ENCODE peak calls at places on chromosome 10, in seven cellular contexts. W is fibroblast of mammary gland; Y is body of pancreas; Z is AG04450; H is choroid plexus epithelial cell; C is tibial artery; J is CD8-positive, alpha-beta T cell. U is an unnamed sample.

GRCh38 chr10:75111367-75111905 is at the start of gene SAMD8:
- DNase-seq in W (peak), Z (peak), H (peak), J (peak), Y (peak), C (peak), U (peak)

GRCh38 chr10:69801434-69802315 is at the start of gene COL13A1:
- DNase-seq in Z (no peak), H (peak), W (peak), C (peak), Y (peak), J (no peak), U (peak)

GRCh38 chr10:130061760-130062159 is 48.9 kb downstream of the C10orf143 start:
- DNase-seq in H (no peak), W (no peak), Z (no peak), J (no peak), Y (no peak), C (peak), U (no peak)

GRCh38 chr10:128626397-128627060 is 500.3 kb upstream of the MKI67 start:
- DNase-seq in C (no peak), Y (no peak), W (no peak), H (no peak), J (no peak), Z (no peak), U (no peak)

GRCh38 chr10:52755297-52756062 is 17.1 kb downstream of the MBL2 start:
- DNase-seq in H (peak), Z (peak), W (peak), C (no peak), Y (peak), J (no peak), U (peak)

GRCh38 chr10:80191589-80192270 is 13.6 kb downstream of the ANXA11 start:
- DNase-seq in Y (peak), W (no peak), H (no peak), Z (no peak), J (peak), C (no peak), U (peak)

GRCh38 chr10:112274831-112275230 is 8.4 kb upstream of the TECTB start:
- DNase-seq in C (no peak), J (no peak), Z (no peak), W (no peak), Y (no peak), H (no peak), U (no peak)

GRCh38 chr10:77274046-77274795 is 363.4 kb downstream of the KCNMA1 start:
- DNase-seq in J (no peak), Y (no peak), Z (no peak), H (no peak), C (no peak), W (peak), U (peak)

GRCh38 chr10:87546971-87547413 is 42.3 kb downstream of the MINPP1 start:
- DNase-seq in H (peak), Z (no peak), W (peak), Y (peak), J (no peak), C (no peak), U (no peak)

GRCh38 chr10:61836233-61836887 is 65.1 kb upstream of the ARID5B start:
- DNase-seq in W (no peak), Z (no peak), J (no peak), Y (no peak), C (no peak), H (no peak), U (no peak)

GRCh38 chr10:80260295-80261243 is 28.9 kb downstream of the MAT1A start:
- DNase-seq in Y (no peak), W (peak), Z (no peak), C (no peak), J (peak), H (peak), U (no peak)

GRCh38 chr10:75211007-75211735 is 575 bp downstream of the VDAC2 start:
- DNase-seq in H (peak), Y (peak), Z (no peak), C (no peak), W (peak), J (no peak), U (peak)

GRCh38 chr10:80253266-80253962 is 36.0 kb downstream of the MAT1A start:
- DNase-seq in Y (no peak), W (no peak), C (no peak), Z (no peak), J (no peak), H (peak), U (no peak)

GRCh38 chr10:132507467-132507955 is 30.1 kb upstream of the INPP5A start:
- DNase-seq in C (no peak), H (no peak), J (no peak), W (no peak), Y (no peak), Z (no peak), U (no peak)
- TF ChIP-seq CTCF in C (no peak), H (no peak), J (no peak), W (no peak), Y (no peak), Z (no peak), U (no peak)

GRCh38 chr10:63614371-63614891 is 93.2 kb downstream of the REEP3 start:
- DNase-seq in J (no peak), C (no peak), Y (no peak), W (peak), H (peak), Z (no peak), U (no peak)

GRCh38 chr10:63611078-63611477 is 89.9 kb downstream of the REEP3 start:
- DNase-seq in W (peak), C (no peak), J (no peak), Z (no peak), H (peak), Y (no peak), U (peak)

GRCh38 chr10:63605568-63605967 is 84.4 kb downstream of the REEP3 start:
- DNase-seq in Z (no peak), J (no peak), W (no peak), H (peak), Y (no peak), C (no peak), U (no peak)

GRCh38 chr10:63603709-63604445 is 82.7 kb downstream of the REEP3 start:
- DNase-seq in C (no peak), Y (peak), W (peak), J (no peak), Z (peak), H (peak), U (no peak)

GRCh38 chr10:63608511-63608910 is 87.3 kb downstream of the REEP3 start:
- DNase-seq in C (no peak), Z (no peak), H (no peak), Y (no peak), J (no peak), W (no peak), U (no peak)
- H3K4me3 ChIP-seq in C (no peak), Z (no peak), H (no peak), Y (no peak), J (no peak), W (no peak), U (no peak)

GRCh38 chr10:78970261-78970660 is 98.5 kb upstream of the ZMIZ1 start:
- DNase-seq in W (no peak), C (no peak), Z (no peak), H (no peak), Y (no peak), J (no peak), U (no peak)
- TF ChIP-seq CTCF in W (no peak), C (no peak), Z (no peak), H (no peak), Y (no peak), J (no peak), U (no peak)

DNA sequence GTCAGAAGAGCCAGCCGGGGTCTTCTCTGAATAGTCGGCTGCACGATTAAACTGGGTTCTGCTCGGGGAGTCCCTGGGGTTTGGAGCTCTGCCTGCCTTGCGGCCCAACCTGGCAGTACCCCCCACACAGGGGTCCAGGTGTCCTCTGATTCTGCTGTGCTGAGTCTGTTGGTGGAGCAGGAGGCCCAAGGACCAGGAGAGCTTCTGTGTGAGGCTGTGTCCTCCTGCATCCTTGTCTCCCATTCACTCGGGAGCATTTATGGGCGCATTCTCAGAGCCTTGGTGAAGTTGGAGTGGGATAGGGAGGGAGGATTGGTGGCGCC is 14.2 kb downstream of the INPP5A start:
- DNase-seq in W (no peak), H (no peak), C (peak), Y (no peak), J (no peak), Z (no peak), U (no peak)
- H3K4me3 ChIP-seq in W (no peak), H (no peak), C (no peak), Y (no peak), J (peak), Z (no peak), U (no peak)

GRCh38 chr10:18797286-18797685 is 138.1 kb downstream of the ARL5B start:
- DNase-seq in W (no peak), J (no peak), H (peak), Z (no peak), Y (no peak), C (no peak), U (peak)

GRCh38 chr10:18795549-18795948 is 136.3 kb downstream of the ARL5B start:
- DNase-seq in Y (no peak), J (no peak), H (no peak), W (no peak), Z (no peak), C (no peak), U (no peak)

GRCh38 chr10:18793951-18794350 is 134.7 kb downstream of the ARL5B start:
- DNase-seq in W (peak), C (no peak), J (no peak), H (peak), Z (peak), Y (no peak), U (peak)
- TF ChIP-seq CTCF in W (peak), C (peak), J (no peak), H (peak), Z (peak), Y (no peak), U (peak)

GRCh38 chr10:110569736-110570135 is 2.2 kb downstream of the SMC3 start:
- DNase-seq in H (no peak), W (no peak), Y (no peak), Z (no peak), J (no peak), C (no peak), U (no peak)
- H3K4me3 ChIP-seq in H (no peak), W (no peak), Y (no peak), Z (no peak), J (no peak), C (no peak), U (no peak)

DNA sequence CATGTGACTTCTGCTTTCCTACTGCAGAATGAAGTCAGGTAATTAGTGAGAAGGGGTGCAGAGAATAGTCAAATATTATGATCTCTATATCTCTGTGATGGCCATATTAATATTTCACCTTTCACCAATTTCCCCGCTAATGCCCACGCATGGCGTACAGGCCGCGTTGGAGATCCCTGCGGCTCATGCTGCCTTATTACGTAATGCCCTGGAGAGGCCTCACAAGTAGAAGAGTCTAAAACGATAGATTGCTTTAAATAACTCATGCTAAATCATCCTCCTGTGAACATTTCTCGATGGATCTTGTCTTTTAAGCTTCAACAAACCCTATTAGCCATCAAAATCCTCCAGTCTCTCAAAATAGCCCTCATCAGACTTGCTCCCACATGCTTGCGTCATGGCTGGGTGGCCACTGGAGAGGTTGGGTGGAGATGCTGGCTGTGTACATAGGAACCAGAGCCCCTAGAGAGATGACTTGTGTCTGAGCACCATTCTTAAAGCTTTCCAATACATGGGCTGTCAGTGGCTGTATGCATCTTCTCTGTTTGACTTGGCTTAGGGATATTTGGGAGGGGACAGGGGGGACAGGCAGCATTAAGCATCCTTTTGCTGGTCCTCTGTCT is 79.5 kb upstream of the INSYN2A start:
- DNase-seq in H (no peak), J (no peak), Y (no peak), Z (no peak), C (no peak), W (peak), U (no peak)
- TF ChIP-seq CTCF in H (no peak), J (no peak), Y (no peak), Z (no peak), C (no peak), W (no peak), U (no peak)

U was measured in bronchial epithelial cell.